ENCODE peak calls at places on chromosomes 13 and 19, in seven cellular contexts. One of them, this sample, is unnamed.

GRCh38 chr19:13974073-13974472 is 21.8 kb downstream of the DCAF15 start:
- DNase-seq in PC-3: peak
- DNase-seq in spleen: no peak
- DNase-seq in fibroblast of lung: no peak
- DNase-seq in mammary epithelial cell: peak
- DNase-seq in heart right ventricle: no peak
- DNase-seq in retinal pigment epithelial cell: no peak
- DNase-seq in this sample: no peak

GRCh38 chr13:99392126-99392805 is 85.1 kb upstream of the GPR183 start:
- DNase-seq in PC-3: no peak
- DNase-seq in spleen: no peak
- DNase-seq in fibroblast of lung: no peak
- DNase-seq in mammary epithelial cell: no peak
- DNase-seq in heart right ventricle: no peak
- DNase-seq in retinal pigment epithelial cell: no peak
- DNase-seq in this sample: no peak

GRCh38 chr13:32881074-32881791 is 135.0 kb upstream of the KL start:
- DNase-seq in PC-3: peak
- DNase-seq in spleen: no peak
- DNase-seq in fibroblast of lung: peak
- DNase-seq in mammary epithelial cell: peak
- DNase-seq in heart right ventricle: no peak
- DNase-seq in retinal pigment epithelial cell: no peak
- DNase-seq in this sample: peak

GRCh38 chr19:49084206-49085019 is 838 bp upstream of the SNRNP70 start:
- DNase-seq in PC-3: no peak
- DNase-seq in spleen: peak
- DNase-seq in fibroblast of lung: no peak
- DNase-seq in mammary epithelial cell: no peak
- DNase-seq in heart right ventricle: no peak
- DNase-seq in retinal pigment epithelial cell: no peak
- DNase-seq in this sample: no peak

GRCh38 chr13:21583496-21583895 is 20.5 kb downstream of the MICU2 start:
- DNase-seq in PC-3: no peak
- DNase-seq in spleen: no peak
- DNase-seq in fibroblast of lung: peak
- DNase-seq in mammary epithelial cell: no peak
- DNase-seq in heart right ventricle: no peak
- DNase-seq in retinal pigment epithelial cell: peak
- DNase-seq in this sample: no peak

GRCh38 chr19:8629996-8630683 is at the start of gene NFILZ:
- DNase-seq in PC-3: no peak
- DNase-seq in spleen: no peak
- DNase-seq in fibroblast of lung: no peak
- DNase-seq in mammary epithelial cell: no peak
- DNase-seq in heart right ventricle: no peak
- DNase-seq in retinal pigment epithelial cell: no peak
- DNase-seq in this sample: no peak

GRCh38 chr19:20238025-20238623 is 71.1 kb downstream of the ZNF486 start:
- DNase-seq in PC-3: no peak
- DNase-seq in spleen: peak
- DNase-seq in fibroblast of lung: peak
- DNase-seq in mammary epithelial cell: peak
- DNase-seq in heart right ventricle: peak
- DNase-seq in retinal pigment epithelial cell: peak
- DNase-seq in this sample: peak

GRCh38 chr13:35789335-35790166 is 313.1 kb upstream of the MAB21L1 start:
- DNase-seq in PC-3: peak
- DNase-seq in spleen: no peak
- DNase-seq in fibroblast of lung: peak
- DNase-seq in mammary epithelial cell: peak
- DNase-seq in heart right ventricle: no peak
- DNase-seq in retinal pigment epithelial cell: no peak
- DNase-seq in this sample: no peak

GRCh38 chr13:113667771-113668490 is 912 bp downstream of the GRK1 start:
- DNase-seq in PC-3: no peak
- DNase-seq in spleen: peak
- DNase-seq in fibroblast of lung: no peak
- DNase-seq in mammary epithelial cell: no peak
- DNase-seq in heart right ventricle: no peak
- DNase-seq in retinal pigment epithelial cell: no peak
- DNase-seq in this sample: no peak

GRCh38 chr19:43467730-43468129 is 2.3 kb upstream of the LYPD3 start:
- DNase-seq in PC-3: peak
- DNase-seq in spleen: no peak
- DNase-seq in fibroblast of lung: peak
- DNase-seq in mammary epithelial cell: peak
- DNase-seq in heart right ventricle: no peak
- DNase-seq in retinal pigment epithelial cell: no peak
- DNase-seq in this sample: peak

GRCh38 chr13:25965596-25965995 is 86.2 kb downstream of the SHISA2 start:
- DNase-seq in PC-3: no peak
- DNase-seq in spleen: no peak
- DNase-seq in fibroblast of lung: no peak
- DNase-seq in mammary epithelial cell: no peak
- DNase-seq in heart right ventricle: no peak
- DNase-seq in retinal pigment epithelial cell: no peak
- DNase-seq in this sample: no peak

GRCh38 chr19:7748171-7748570 is 837 bp upstream of the CD209 start:
- DNase-seq in PC-3: no peak
- DNase-seq in spleen: no peak
- DNase-seq in fibroblast of lung: no peak
- DNase-seq in mammary epithelial cell: no peak
- DNase-seq in heart right ventricle: no peak
- DNase-seq in retinal pigment epithelial cell: no peak
- DNase-seq in this sample: no peak

GRCh38 chr19:1860821-1861598 is 2.4 kb downstream of the KLF16 start:
- DNase-seq in PC-3: no peak
- DNase-seq in spleen: no peak
- DNase-seq in fibroblast of lung: no peak
- DNase-seq in mammary epithelial cell: no peak
- DNase-seq in heart right ventricle: no peak
- DNase-seq in retinal pigment epithelial cell: no peak
- DNase-seq in this sample: no peak

GRCh38 chr13:43304945-43305344 is 281.6 kb downstream of the DNAJC15 start:
- DNase-seq in PC-3: no peak
- DNase-seq in spleen: no peak
- DNase-seq in fibroblast of lung: no peak
- DNase-seq in mammary epithelial cell: no peak
- DNase-seq in heart right ventricle: no peak
- DNase-seq in retinal pigment epithelial cell: no peak
- DNase-seq in this sample: no peak

GRCh38 chr13:78689011-78689410 is 30.1 kb upstream of the OBI1 start:
- DNase-seq in PC-3: peak
- DNase-seq in spleen: no peak
- DNase-seq in fibroblast of lung: peak
- DNase-seq in mammary epithelial cell: no peak
- DNase-seq in heart right ventricle: no peak
- DNase-seq in retinal pigment epithelial cell: no peak
- DNase-seq in this sample: no peak

GRCh38 chr13:75308222-75308621 is 173.7 kb downstream of the TBC1D4 start:
- DNase-seq in PC-3: no peak
- DNase-seq in spleen: no peak
- DNase-seq in fibroblast of lung: no peak
- DNase-seq in mammary epithelial cell: no peak
- DNase-seq in heart right ventricle: no peak
- DNase-seq in retinal pigment epithelial cell: no peak
- DNase-seq in this sample: no peak

GRCh38 chr19:33577947-33578346 is 43.8 kb upstream of the CHST8 start:
- DNase-seq in PC-3: no peak
- DNase-seq in spleen: no peak
- DNase-seq in fibroblast of lung: no peak
- DNase-seq in mammary epithelial cell: no peak
- DNase-seq in heart right ventricle: no peak
- DNase-seq in retinal pigment epithelial cell: no peak
- DNase-seq in this sample: no peak

GRCh38 chr13:46149272-46150133 is 32.5 kb downstream of the LCP1 start:
- DNase-seq in PC-3: peak
- DNase-seq in spleen: no peak
- DNase-seq in fibroblast of lung: no peak
- DNase-seq in mammary epithelial cell: peak
- DNase-seq in heart right ventricle: no peak
- DNase-seq in retinal pigment epithelial cell: peak
- DNase-seq in this sample: no peak

GRCh38 chr13:30847697-30848307 is 58.3 kb upstream of the MEDAG start:
- DNase-seq in PC-3: no peak
- DNase-seq in spleen: no peak
- DNase-seq in fibroblast of lung: peak
- DNase-seq in mammary epithelial cell: peak
- DNase-seq in heart right ventricle: no peak
- DNase-seq in retinal pigment epithelial cell: peak
- DNase-seq in this sample: peak

GRCh38 chr19:43700368-43701015 is 15.4 kb upstream of the IRGC start:
- DNase-seq in PC-3: peak
- DNase-seq in spleen: no peak
- DNase-seq in fibroblast of lung: peak
- DNase-seq in mammary epithelial cell: peak
- DNase-seq in heart right ventricle: peak
- DNase-seq in retinal pigment epithelial cell: peak
- DNase-seq in this sample: peak

GRCh38 chr19:49781394-49781793 is 14.6 kb downstream of the AP2A1 start:
- DNase-seq in PC-3: no peak
- DNase-seq in spleen: no peak
- DNase-seq in fibroblast of lung: no peak
- DNase-seq in mammary epithelial cell: no peak
- DNase-seq in heart right ventricle: no peak
- DNase-seq in retinal pigment epithelial cell: no peak
- DNase-seq in this sample: no peak

GRCh38 chr13:76533251-76533650 is 353.0 kb downstream of the KCTD12 start:
- DNase-seq in PC-3: peak
- DNase-seq in spleen: no peak
- DNase-seq in fibroblast of lung: peak
- DNase-seq in mammary epithelial cell: no peak
- DNase-seq in heart right ventricle: no peak
- DNase-seq in retinal pigment epithelial cell: no peak
- DNase-seq in this sample: no peak

GRCh38 chr13:38309397-38309796 is 40.3 kb upstream of the UFM1 start:
- DNase-seq in PC-3: peak
- DNase-seq in spleen: no peak
- DNase-seq in fibroblast of lung: no peak
- DNase-seq in mammary epithelial cell: peak
- DNase-seq in heart right ventricle: no peak
- DNase-seq in retinal pigment epithelial cell: no peak
- DNase-seq in this sample: no peak

GRCh38 chr19:18543814-18544475 is 572 bp upstream of the FKBP8 start:
- DNase-seq in PC-3: peak
- DNase-seq in spleen: peak
- DNase-seq in fibroblast of lung: peak
- DNase-seq in mammary epithelial cell: peak
- DNase-seq in heart right ventricle: peak
- DNase-seq in retinal pigment epithelial cell: no peak
- DNase-seq in this sample: no peak
- TF ChIP-seq CTCF in PC-3: peak
- TF ChIP-seq CTCF in spleen: peak
- TF ChIP-seq CTCF in fibroblast of lung: no peak
- TF ChIP-seq CTCF in mammary epithelial cell: no peak
- TF ChIP-seq CTCF in heart right ventricle: peak
- TF ChIP-seq CTCF in retinal pigment epithelial cell: no peak
- TF ChIP-seq CTCF in this sample: no peak

GRCh38 chr13:95643814-95644598 is 500 bp downstream of the DZIP1 start:
- DNase-seq in PC-3: no peak
- DNase-seq in spleen: peak
- DNase-seq in fibroblast of lung: peak
- DNase-seq in mammary epithelial cell: peak
- DNase-seq in heart right ventricle: peak
- DNase-seq in retinal pigment epithelial cell: peak
- DNase-seq in this sample: no peak

GRCh38 chr13:95641291-95641811 is 3.2 kb downstream of the DZIP1 start:
- DNase-seq in PC-3: no peak
- DNase-seq in spleen: no peak
- DNase-seq in fibroblast of lung: no peak
- DNase-seq in mammary epithelial cell: no peak
- DNase-seq in heart right ventricle: peak
- DNase-seq in retinal pigment epithelial cell: no peak
- DNase-seq in this sample: no peak

GRCh38 chr13:95643009-95643408 is 1.5 kb downstream of the DZIP1 start:
- DNase-seq in PC-3: no peak
- DNase-seq in spleen: no peak
- DNase-seq in fibroblast of lung: no peak
- DNase-seq in mammary epithelial cell: no peak
- DNase-seq in heart right ventricle: no peak
- DNase-seq in retinal pigment epithelial cell: no peak
- DNase-seq in this sample: no peak

GRCh38 chr13:95643471-95643813 is 1.1 kb downstream of the DZIP1 start:
- DNase-seq in PC-3: no peak
- DNase-seq in spleen: no peak
- DNase-seq in fibroblast of lung: peak
- DNase-seq in mammary epithelial cell: peak
- DNase-seq in heart right ventricle: no peak
- DNase-seq in retinal pigment epithelial cell: peak
- DNase-seq in this sample: no peak

GRCh38 chr13:95641961-95642621 is 2.4 kb downstream of the DZIP1 start:
- DNase-seq in PC-3: no peak
- DNase-seq in spleen: peak
- DNase-seq in fibroblast of lung: peak
- DNase-seq in mammary epithelial cell: peak
- DNase-seq in heart right ventricle: peak
- DNase-seq in retinal pigment epithelial cell: peak
- DNase-seq in this sample: no peak
- H3K4me3 ChIP-seq in PC-3: peak
- H3K4me3 ChIP-seq in spleen: peak
- H3K4me3 ChIP-seq in fibroblast of lung: peak
- H3K4me3 ChIP-seq in mammary epithelial cell: peak
- H3K4me3 ChIP-seq in heart right ventricle: peak
- H3K4me3 ChIP-seq in retinal pigment epithelial cell: peak
- H3K4me3 ChIP-seq in this sample: peak

DNA sequence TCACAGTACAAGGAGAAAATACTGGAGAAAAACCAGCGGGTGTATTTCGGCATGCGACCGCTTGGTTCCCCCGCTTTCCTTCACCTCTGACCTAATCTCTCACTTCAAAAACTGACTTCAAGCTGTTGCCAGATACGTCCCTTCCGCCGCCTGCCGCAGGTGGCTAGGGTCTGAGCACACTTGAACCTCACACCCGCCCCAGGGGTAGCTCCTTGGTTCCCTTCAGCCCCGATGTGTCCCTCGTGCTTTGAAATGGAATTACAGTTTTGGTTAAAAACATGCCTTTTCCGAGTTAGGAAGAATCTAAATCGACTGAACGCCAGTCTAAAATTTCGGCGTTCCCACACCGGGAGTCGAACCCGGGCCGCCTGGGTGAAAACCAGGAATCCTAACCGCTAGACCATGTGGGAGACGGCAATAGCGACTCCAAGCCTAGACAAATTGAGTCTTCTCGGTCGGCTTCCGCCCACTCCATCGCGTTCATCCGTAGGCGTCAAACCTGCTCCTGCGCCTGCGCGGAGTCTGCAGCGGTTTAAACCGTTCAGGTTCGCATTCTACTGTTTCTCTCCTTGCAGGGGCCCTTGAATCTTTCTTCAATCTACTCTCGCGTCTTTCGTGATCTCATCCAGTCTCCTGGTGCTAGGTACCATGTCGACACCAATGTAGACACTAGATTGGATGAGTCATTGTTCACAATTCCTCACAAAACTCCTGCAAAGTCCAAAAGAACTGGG is 71.5 kb downstream of the NUFIP1 start:
- DNase-seq in PC-3: peak
- DNase-seq in spleen: peak
- DNase-seq in fibroblast of lung: peak
- DNase-seq in mammary epithelial cell: peak
- DNase-seq in heart right ventricle: peak
- DNase-seq in retinal pigment epithelial cell: peak
- DNase-seq in this sample: peak
- TF ChIP-seq CTCF in PC-3: no peak
- TF ChIP-seq CTCF in spleen: peak
- TF ChIP-seq CTCF in fibroblast of lung: peak
- TF ChIP-seq CTCF in mammary epithelial cell: no peak
- TF ChIP-seq CTCF in heart right ventricle: peak
- TF ChIP-seq CTCF in retinal pigment epithelial cell: peak
- TF ChIP-seq CTCF in this sample: peak

GRCh38 chr19:41877490-41877876 is 404 bp downstream of the CD79A start:
- DNase-seq in PC-3: no peak
- DNase-seq in spleen: peak
- DNase-seq in fibroblast of lung: no peak
- DNase-seq in mammary epithelial cell: no peak
- DNase-seq in heart right ventricle: no peak
- DNase-seq in retinal pigment epithelial cell: no peak
- DNase-seq in this sample: no peak
- H3K4me3 ChIP-seq in PC-3: no peak
- H3K4me3 ChIP-seq in spleen: peak
- H3K4me3 ChIP-seq in fibroblast of lung: no peak
- H3K4me3 ChIP-seq in mammary epithelial cell: no peak
- H3K4me3 ChIP-seq in heart right ventricle: no peak
- H3K4me3 ChIP-seq in retinal pigment epithelial cell: no peak
- H3K4me3 ChIP-seq in this sample: no peak

This sample was measured in BJ.